ENCODE peak calls at places on chromosome 2, in four cellular contexts. F is HCT116, O is neural progenitor cell, T is body of pancreas. Y is an unnamed sample.

GRCh38 chr2:240395896-240396622 is 39.4 kb upstream of the GPC1 start:
- DNase-seq in O (no peak), F (no peak), T (no peak), Y (no peak)

GRCh38 chr2:102801098-102801718 is 39.4 kb downstream of the TMEM182 start:
- DNase-seq in T (no peak), F (peak; percentile 40), O (peak; percentile 15), Y (no peak)

GRCh38 chr2:157783180-157783579 is 93.0 kb downstream of the ACVR1 start:
- DNase-seq in T (no peak), F (no peak), O (no peak), Y (no peak)

GRCh38 chr2:162114291-162114690 is 37.8 kb downstream of the GCG start:
- DNase-seq in T (no peak), O (no peak), F (no peak), Y (no peak)

GRCh38 chr2:65026154-65026553 is 30.1 kb upstream of the CEP68 start:
- DNase-seq in O (no peak), T (no peak), F (no peak), Y (no peak)

GRCh38 chr2:43220982-43221659 is 5.3 kb downstream of the ZFP36L2 start:
- DNase-seq in T (peak; percentile 60), F (no peak), O (peak; percentile 83), Y (peak; percentile 47)

GRCh38 chr2:43467889-43468288 is 127.9 kb downstream of the THADA start:
- DNase-seq in T (no peak), O (no peak), F (no peak), Y (no peak)

GRCh38 chr2:46493241-46493970 is 14.0 kb downstream of the TMEM247 start:
- DNase-seq in F (no peak), T (no peak), O (no peak), Y (no peak)

GRCh38 chr2:189609853-189610252 is 29.3 kb upstream of the SLC40A1 start:
- DNase-seq in O (no peak), F (no peak), T (no peak), Y (no peak)

GRCh38 chr2:201656102-201656501 is 12.8 kb upstream of the TMEM237 start:
- DNase-seq in F (no peak), O (no peak), T (no peak), Y (peak; percentile 17)

GRCh38 chr2:239357954-239358754 is 42.7 kb downstream of the HDAC4 start:
- DNase-seq in T (no peak), F (no peak), O (peak; percentile 22), Y (no peak)

GRCh38 chr2:182447843-182448242 is 21.0 kb upstream of the PDE1A start:
- DNase-seq in F (no peak), O (no peak), T (no peak), Y (no peak)

GRCh38 chr2:178202927-178203326 is 8.6 kb downstream of the OSBPL6 start:
- DNase-seq in T (no peak), F (no peak), O (no peak), Y (no peak)

GRCh38 chr2:67888351-67889005 is 174.3 kb downstream of the C1D start:
- DNase-seq in T (no peak), O (no peak), F (no peak), Y (no peak)

GRCh38 chr2:135563793-135564192 is 32.5 kb downstream of the R3HDM1 start:
- DNase-seq in T (no peak), O (no peak), F (no peak), Y (no peak)

GRCh38 chr2:86274265-86274917 is 63.0 kb downstream of the REEP1 start:
- DNase-seq in T (no peak), O (no peak), F (peak; percentile 31), Y (no peak)

GRCh38 chr2:231396058-231396821 is 730 bp downstream of the B3GNT7 start:
- DNase-seq in O (no peak), T (peak; percentile 45), F (no peak), Y (no peak)

GRCh38 chr2:191169456-191170300 is 18.9 kb upstream of the STAT4 start:
- DNase-seq in O (no peak), T (no peak), F (no peak), Y (no peak)

GRCh38 chr2:196335238-196335637 is 163.9 kb upstream of the STK17B start:
- DNase-seq in O (no peak), T (no peak), F (no peak), Y (no peak)

GRCh38 chr2:117972466-117973123 is 41.3 kb downstream of the CCDC93 start:
- DNase-seq in O (no peak), F (no peak), T (no peak), Y (no peak)

GRCh38 chr2:224523626-224524577 is 61.3 kb downstream of the CUL3 start:
- DNase-seq in F (no peak), T (no peak), O (no peak), Y (no peak)

GRCh38 chr2:120395221-120395620 is 49.3 kb downstream of the INHBB start:
- DNase-seq in T (no peak), F (no peak), O (no peak), Y (no peak)

GRCh38 chr2:225008935-225009334 is 33.3 kb downstream of the DOCK10 start:
- DNase-seq in T (no peak), O (peak; percentile 62), F (peak; percentile 26), Y (no peak)

GRCh38 chr2:27652790-27653189 is 10.6 kb downstream of the SUPT7L start:
- DNase-seq in F (no peak), T (no peak), O (no peak), Y (no peak)

GRCh38 chr2:27655155-27655951 is 8.1 kb downstream of the SUPT7L start:
- DNase-seq in F (no peak), T (no peak), O (peak; percentile 6), Y (no peak)

GRCh38 chr2:27652341-27652740 is 11.1 kb downstream of the SUPT7L start:
- DNase-seq in T (no peak), F (no peak), O (no peak), Y (no peak)

GRCh38 chr2:27651056-27651455 is 12.4 kb downstream of the SUPT7L start:
- DNase-seq in F (no peak), O (no peak), T (no peak), Y (no peak)

GRCh38 chr2:27653397-27653796 is 10.0 kb downstream of the SUPT7L start:
- DNase-seq in O (no peak), F (no peak), T (no peak), Y (no peak)
- H3K36me3 ChIP-seq in O (peaks cover 11% of the 10 kb centered on the region), F (peaks cover 27% of the 10 kb centered on the region), T (no peaks in the 10 kb centered on the region), Y (peaks cover 62% of the 10 kb centered on the region)

GRCh38 chr2:29688429-29688828 is 233.0 kb downstream of the ALK start:
- DNase-seq in T (no peak), F (no peak), O (no peak), Y (no peak)

GRCh38 chr2:29691386-29691950 is 229.9 kb downstream of the ALK start:
- DNase-seq in F (no peak), T (no peak), O (no peak), Y (no peak)

GRCh38 chr2:29689666-29690065 is 231.7 kb downstream of the ALK start:
- DNase-seq in T (no peak), F (no peak), O (no peak), Y (no peak)

GRCh38 chr2:29687121-29687520 is 234.3 kb downstream of the ALK start:
- DNase-seq in O (no peak), F (no peak), T (no peak), Y (no peak)
- H3K9me3 ChIP-seq in O (no peaks in the 10 kb centered on the region), F (no peaks in the 10 kb centered on the region), T (no peaks in the 10 kb centered on the region), Y (no peaks in the 10 kb centered on the region)

GRCh38 chr2:228869601-228870264 is 401.4 kb downstream of the PID1 start:
- DNase-seq in O (no peak), T (no peak), F (no peak), Y (no peak)
- H3K36me3 ChIP-seq in O (no peaks in the 10 kb centered on the region), T (no peaks in the 10 kb centered on the region), F (no peaks in the 10 kb centered on the region), Y (no peaks in the 10 kb centered on the region)

DNA sequence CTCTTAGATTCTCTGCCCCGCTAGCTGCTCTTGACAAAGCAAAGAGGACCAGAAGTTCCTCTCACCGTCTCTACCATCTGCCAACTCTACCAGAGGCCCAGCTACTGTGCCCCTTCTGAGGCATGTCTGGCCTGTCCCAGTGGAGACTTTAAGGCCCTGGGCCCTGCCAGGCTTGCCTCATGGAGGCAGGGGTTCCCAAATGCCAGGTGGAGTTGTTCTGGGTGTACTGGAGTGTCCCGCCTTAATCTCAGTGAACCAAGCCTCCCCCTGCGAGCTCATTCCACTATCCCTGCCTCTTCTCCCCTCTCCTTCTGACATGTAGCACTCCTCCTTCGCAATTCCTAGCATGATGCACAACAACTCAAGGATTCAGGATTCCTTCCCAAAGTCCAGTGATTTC is 2.3 kb downstream of the HOXD12 start:
- DNase-seq in O (no peak), F (no peak), T (no peak), Y (no peak)
- H3K9me3 ChIP-seq in O (no peaks in the 10 kb centered on the region), F (no peaks in the 10 kb centered on the region), T (no peaks in the 10 kb centered on the region), Y (no peaks in the 10 kb centered on the region)